ENCODE peak calls at places on chromosomes 16 and 17, in six cellular contexts. C, F, R, Z, S and U are unnamed samples.

GRCh38 chr16:69522041-69522578 is 43.7 kb upstream of the NFAT5 start:
- DNase-seq in C (no peak), F (no peak), R (no peak), Z (no peak), S (peak), U (no peak)

GRCh38 chr17:79714129-79714528 is 16.6 kb upstream of the ENPP7 start:
- DNase-seq in C (no peak), F (no peak), R (no peak), Z (no peak), S (no peak), U (no peak)

GRCh38 chr16:80084614-80085013 is 456.2 kb upstream of the DYNLRB2 start:
- DNase-seq in C (no peak), F (peak), R (peak), Z (peak), S (peak), U (peak)

GRCh38 chr17:40399185-40399584 is 18.5 kb downstream of the TOP2A start:
- DNase-seq in C (peak), F (no peak), R (no peak), Z (peak), S (peak), U (no peak)

GRCh38 chr17:77510133-77510796 is 369.5 kb downstream of the SEC14L1 start:
- DNase-seq in C (no peak), F (no peak), R (no peak), Z (no peak), S (no peak), U (no peak)

GRCh38 chr16:77297996-77298637 is 98.9 kb downstream of the SYCE1L start:
- DNase-seq in C (no peak), F (no peak), R (no peak), Z (peak), S (peak), U (no peak)

GRCh38 chr17:80395402-80396151 is 19.4 kb upstream of the ENDOV start:
- DNase-seq in C (no peak), F (no peak), R (peak), Z (no peak), S (peak), U (no peak)

GRCh38 chr17:21353326-21354010 is 22.7 kb upstream of the KCNJ12 start:
- DNase-seq in C (no peak), F (no peak), R (no peak), Z (no peak), S (peak), U (no peak)

GRCh38 chr17:9371019-9371418 is 204.6 kb downstream of the STX8 start:
- DNase-seq in C (peak), F (no peak), R (no peak), Z (peak), S (no peak), U (no peak)

GRCh38 chr16:66515543-66516171 is 34.3 kb downstream of the TK2 start:
- DNase-seq in C (peak), F (peak), R (peak), Z (peak), S (peak), U (no peak)

GRCh38 chr16:483351-484075 is 44.0 kb upstream of the CAPN15 start:
- DNase-seq in C (peak), F (no peak), R (no peak), Z (peak), S (no peak), U (peak)

GRCh38 chr16:23862556-23862955 is 26.8 kb downstream of the PRKCB start:
- DNase-seq in C (no peak), F (no peak), R (no peak), Z (no peak), S (peak), U (no peak)

GRCh38 chr16:79170565-79171242 is 429.8 kb downstream of the MAF start:
- DNase-seq in C (no peak), F (no peak), R (no peak), Z (peak), S (peak), U (no peak)

GRCh38 chr17:60496051-60496450 is 30.0 kb downstream of the APPBP2 start:
- DNase-seq in C (peak), F (no peak), R (no peak), Z (no peak), S (no peak), U (no peak)
- H3K14ac ChIP-seq in C (no peak), F (no peak), R (no peak), Z (no peak), S (no peak), U (no peak)

GRCh38 chr17:50102164-50102991 is 7.2 kb downstream of the PDK2 start:
- DNase-seq in C (no peak), F (no peak), R (no peak), Z (no peak), S (no peak), U (no peak)

GRCh38 chr17:50103252-50103651 is 8.1 kb downstream of the PDK2 start:
- DNase-seq in C (no peak), F (no peak), R (no peak), Z (no peak), S (no peak), U (no peak)

GRCh38 chr17:50100480-50100883 is 5.3 kb downstream of the PDK2 start:
- DNase-seq in C (no peak), F (no peak), R (no peak), Z (no peak), S (no peak), U (no peak)

GRCh38 chr17:50100921-50101345 is 5.8 kb downstream of the PDK2 start:
- DNase-seq in C (peak), F (no peak), R (peak), Z (peak), S (no peak), U (no peak)

GRCh38 chr17:50101346-50102163 is 6.4 kb downstream of the PDK2 start:
- DNase-seq in C (peak), F (no peak), R (peak), Z (peak), S (no peak), U (no peak)
- H3K23ac ChIP-seq in C (no peak), F (no peak), R (no peak), Z (no peak), S (no peak), U (peak)

GRCh38 chr17:19533036-19533717 is 477 bp upstream of the SLC47A1 start:
- DNase-seq in C (no peak), F (no peak), R (no peak), Z (no peak), S (no peak), U (no peak)
- H3K14ac ChIP-seq in C (no peak), F (no peak), R (no peak), Z (no peak), S (no peak), U (no peak)

GRCh38 chr16:67934306-67935095 is 2.1 kb downstream of the PSMB10 start:
- DNase-seq in C (no peak), F (no peak), R (no peak), Z (no peak), S (no peak), U (no peak)

GRCh38 chr16:67935096-67935401 is 1.6 kb downstream of the PSMB10 start:
- DNase-seq in C (no peak), F (no peak), R (no peak), Z (no peak), S (no peak), U (no peak)

GRCh38 chr16:67936876-67937605 is 391 bp upstream of the PSMB10 start:
- DNase-seq in C (no peak), F (no peak), R (no peak), Z (no peak), S (peak), U (no peak)

GRCh38 chr16:67936124-67936875 is at the start of gene PSMB10:
- DNase-seq in C (peak), F (no peak), R (no peak), Z (peak), S (peak), U (peak)

GRCh38 chr16:67935402-67936123 is 1.1 kb downstream of the PSMB10 start:
- DNase-seq in C (peak), F (peak), R (peak), Z (peak), S (peak), U (peak)
- H3K23ac ChIP-seq in C (peak), F (no peak), R (no peak), Z (peak), S (no peak), U (peak)

DNA sequence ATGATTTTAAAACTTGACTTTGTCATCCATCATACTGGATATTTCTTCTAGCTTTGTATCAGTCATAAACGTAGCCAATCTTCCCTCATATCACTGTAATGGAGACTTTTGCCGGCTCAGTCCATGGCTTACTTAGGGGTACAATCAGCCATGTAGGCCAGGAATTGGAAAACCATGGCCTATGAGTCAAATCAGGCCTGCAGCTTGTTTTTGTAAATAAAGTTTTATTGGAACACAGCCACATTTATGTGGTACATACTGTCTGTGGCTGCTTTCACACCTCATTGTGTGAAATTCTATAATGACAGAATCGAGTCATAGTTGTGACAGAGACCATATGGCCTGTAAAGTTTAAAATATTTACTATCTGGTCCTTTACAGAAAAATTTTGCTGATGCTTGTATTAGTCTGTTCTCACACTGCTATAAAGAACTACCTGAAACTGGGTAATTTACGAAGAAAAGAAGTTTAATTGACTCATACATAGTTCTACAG is 64.5 kb upstream of the CDH13 start:
- DNase-seq in C (no peak), F (no peak), R (no peak), Z (no peak), S (no peak), U (no peak)
- H3K14ac ChIP-seq in C (no peak), F (no peak), R (no peak), Z (no peak), S (no peak), U (no peak)

GRCh38 chr16:84895016-84895415 is 75.2 kb downstream of the CRISPLD2 start:
- DNase-seq in C (no peak), F (no peak), R (no peak), Z (no peak), S (no peak), U (no peak)

GRCh38 chr16:84893467-84893848 is 73.7 kb downstream of the CRISPLD2 start:
- DNase-seq in C (no peak), F (no peak), R (no peak), Z (no peak), S (no peak), U (no peak)

GRCh38 chr16:84892097-84892496 is 72.3 kb downstream of the CRISPLD2 start:
- DNase-seq in C (no peak), F (no peak), R (no peak), Z (no peak), S (no peak), U (no peak)

GRCh38 chr16:84891149-84891795 is 71.5 kb downstream of the CRISPLD2 start:
- DNase-seq in C (no peak), F (no peak), R (no peak), Z (no peak), S (no peak), U (no peak)

GRCh38 chr16:84893849-84894599 is 74.2 kb downstream of the CRISPLD2 start:
- DNase-seq in C (no peak), F (no peak), R (no peak), Z (peak), S (no peak), U (no peak)
- H3K23ac ChIP-seq in C (no peak), F (no peak), R (no peak), Z (no peak), S (no peak), U (no peak)

GRCh38 chr16:82156761-82157654 is 13.0 kb downstream of the MPHOSPH6 start:
- DNase-seq in C (peak), F (no peak), R (no peak), Z (peak), S (no peak), U (no peak)
- H3K14ac ChIP-seq in C (no peak), F (no peak), R (no peak), Z (no peak), S (no peak), U (no peak)

GRCh38 chr17:64262125-64262421 is 987 bp downstream of the TEX2 start:
- DNase-seq in C (no peak), F (no peak), R (no peak), Z (no peak), S (no peak), U (no peak)
- H3K23ac ChIP-seq in C (peak), F (no peak), R (no peak), Z (no peak), S (no peak), U (no peak)